ENCODE peak calls at places on chromosome 18, in five cellular contexts. U is GM20000, A is GM12865, T is Peyer's patch, G is ascending aorta. D is an unnamed sample.

GRCh38 chr18:12420831-12421421 is 13.2 kb downstream of the PRELID3A start:
- DNase-seq in T (no peak), U (no peak), A (peak), G (no peak), D (no peak)

GRCh38 chr18:54975598-54975997 is 16.3 kb upstream of the CCDC68 start:
- DNase-seq in G (no peak), T (no peak), A (no peak), U (no peak), D (no peak)

GRCh38 chr18:70234667-70235459 is 29.4 kb upstream of the RTTN start:
- DNase-seq in G (no peak), U (no peak), T (no peak), A (peak), D (no peak)

GRCh38 chr18:25164211-25164836 is 187.6 kb downstream of the ZNF521 start:
- DNase-seq in T (no peak), G (no peak), U (peak), A (peak), D (no peak)

GRCh38 chr18:26867471-26867870 is 2.0 kb upstream of the AQP4 start:
- DNase-seq in T (no peak), U (no peak), A (no peak), G (no peak), D (no peak)

GRCh38 chr18:74316257-74317180 is 880 bp downstream of the C18orf63 start:
- DNase-seq in A (no peak), U (no peak), G (no peak), T (no peak), D (peak)

GRCh38 chr18:74222710-74223497 is 68.9 kb downstream of the CYB5A start:
- DNase-seq in T (no peak), G (no peak), A (no peak), U (no peak), D (no peak)

GRCh38 chr18:498901-499300 is 1.6 kb downstream of the COLEC12 start:
- DNase-seq in G (no peak), A (no peak), U (no peak), T (no peak), D (no peak)

GRCh38 chr18:55833543-55833942 is 245.6 kb upstream of the TCF4 start:
- DNase-seq in G (no peak), A (no peak), T (no peak), U (no peak), D (peak)

GRCh38 chr18:2402084-2402483 is 169.2 kb downstream of the METTL4 start:
- DNase-seq in T (no peak), A (no peak), U (no peak), G (no peak), D (no peak)

GRCh38 chr18:10798727-10799435 is 273.1 kb downstream of the NAPG start:
- DNase-seq in A (peak), T (no peak), U (no peak), G (no peak), D (peak)

GRCh38 chr18:46630160-46630559 is 26.9 kb downstream of the LOXHD1 start:
- DNase-seq in G (no peak), A (peak), U (no peak), T (no peak), D (no peak)

GRCh38 chr18:43080671-43081070 is 34.8 kb downstream of the RIT2 start:
- DNase-seq in U (no peak), A (no peak), T (no peak), G (no peak), D (no peak)

GRCh38 chr18:3867768-3868445 is 417.9 kb downstream of the TGIF1 start:
- DNase-seq in G (no peak), U (no peak), T (no peak), A (no peak), D (no peak)

GRCh38 chr18:11741505-11742145 is 52.6 kb downstream of the GNAL start:
- DNase-seq in A (peak), T (no peak), G (no peak), U (peak), D (no peak)

GRCh38 chr18:68714356-68714706 is 577 bp downstream of the TMX3 start:
- DNase-seq in A (peak), G (no peak), U (peak), T (no peak), D (no peak)

GRCh38 chr18:56652802-56653201 is 1.6 kb downstream of the WDR7 start:
- DNase-seq in A (no peak), G (no peak), T (no peak), U (no peak), D (no peak)

GRCh38 chr18:27839141-27839540 is 337.8 kb downstream of the CDH2 start:
- DNase-seq in U (no peak), T (no peak), A (no peak), G (no peak), D (peak)

GRCh38 chr18:14104906-14105748 is 27.1 kb downstream of the ZNF519 start:
- DNase-seq in G (no peak), U (no peak), A (no peak), T (no peak), D (no peak)

GRCh38 chr18:73638709-73639108 is 508.9 kb downstream of the FBXO15 start:
- DNase-seq in G (no peak), U (no peak), T (no peak), A (no peak), D (no peak)

GRCh38 chr18:49021076-49021432 is 70.3 kb upstream of the SMAD7 start:
- DNase-seq in T (no peak), G (peak), A (no peak), U (no peak), D (no peak)

GRCh38 chr18:21134895-21135294 is 23.3 kb upstream of the ROCK1 start:
- DNase-seq in T (no peak), A (peak), G (no peak), U (peak), D (no peak)

GRCh38 chr18:79400591-79401381 is 5.1 kb downstream of the NFATC1 start:
- DNase-seq in A (peak), T (peak), U (peak), G (no peak), D (no peak)

GRCh38 chr18:24515721-24516120 is 55.3 kb downstream of the HRH4 start:
- DNase-seq in T (no peak), A (no peak), G (no peak), U (no peak), D (no peak)

GRCh38 chr18:67463829-67464228 is 52.7 kb downstream of the DSEL start:
- DNase-seq in U (no peak), A (peak), G (no peak), T (no peak), D (no peak)
- TF ChIP-seq CTCF in U (no peak), A (peak), G (no peak), T (no peak), D (peak)

GRCh38 chr18:7117390-7118355 is at the start of gene LAMA1:
- DNase-seq in G (no peak), U (no peak), A (no peak), T (no peak), D (no peak)
- TF ChIP-seq CTCF in G (no peak), U (no peak), A (no peak), T (no peak), D (no peak)

GRCh38 chr18:45255142-45255890 is 360.0 kb upstream of the SLC14A2 start:
- DNase-seq in U (no peak), G (no peak), T (peak), A (no peak), D (no peak)
- TF ChIP-seq CTCF in U (no peak), G (no peak), T (no peak), A (no peak), D (no peak)

GRCh38 chr18:47877892-47878291 is 52.6 kb downstream of the SMAD2 start:
- DNase-seq in A (no peak), G (no peak), U (no peak), T (no peak), D (no peak)

GRCh38 chr18:47872426-47872825 is 58.0 kb downstream of the SMAD2 start:
- DNase-seq in U (no peak), G (no peak), A (no peak), T (no peak), D (no peak)

GRCh38 chr18:47873625-47874024 is 56.8 kb downstream of the SMAD2 start:
- DNase-seq in U (no peak), T (no peak), G (no peak), A (no peak), D (no peak)

GRCh38 chr18:47881042-47881441 is 49.4 kb downstream of the SMAD2 start:
- DNase-seq in A (no peak), U (no peak), T (no peak), G (no peak), D (no peak)

DNA sequence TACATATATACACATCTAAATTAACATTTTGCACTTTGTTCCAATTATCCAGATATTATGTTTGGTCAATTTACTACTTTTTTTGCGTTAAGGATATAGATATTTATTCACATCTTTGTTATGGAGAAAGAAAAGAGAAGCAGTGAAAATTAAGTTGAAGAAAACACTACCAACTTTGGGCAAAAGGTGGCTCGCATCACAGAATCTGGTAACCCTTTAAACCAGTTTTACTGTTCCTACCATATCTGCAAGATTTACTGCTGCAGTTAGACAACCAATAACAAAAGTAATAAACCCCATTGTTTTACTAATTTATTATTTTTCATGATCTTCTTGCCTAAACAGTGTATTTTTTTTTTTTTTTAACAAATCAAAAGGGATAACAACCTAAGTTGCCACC is 53.6 kb downstream of the SMAD2 start:
- DNase-seq in T (no peak), U (no peak), A (no peak), G (no peak), D (no peak)
- TF ChIP-seq CTCF in T (no peak), U (no peak), A (no peak), G (no peak), D (no peak)

GRCh38 chr18:77061946-77062517 is 70.6 kb downstream of the MBP start:
- DNase-seq in T (peak), U (peak), A (peak), G (no peak), D (no peak)
- TF ChIP-seq CTCF in T (no peak), U (peak), A (peak), G (no peak), D (no peak)

GRCh38 chr18:57771183-57771582 is 31.9 kb downstream of the ATP8B1 start:
- DNase-seq in G (peak), A (no peak), T (peak), U (no peak), D (no peak)
- TF ChIP-seq CTCF in G (no peak), A (no peak), T (no peak), U (no peak), D (no peak)